ENCODE peak calls at places on chromosome 6, in nine cellular contexts. R is stimulated activated CD8-positive, alpha-beta memory T cell treated with anti-CD3 and anti-CD28 coated beads, Interleukin-4, amount 100 ng/mL, for 24 hours; S is psoas muscle; U is NCI-H1436; X is AML-193; B is EL; I is endothelial cell; Y is caudate nucleus; M is ascending aorta. D is an unnamed sample.

GRCh38 chr6:149140137-149140909 is 177.2 kb upstream of the TAB2 start:
- DNase-seq in Y (no peak), I (no peak), X (no peak), R (no peak), B (no peak), U (no peak), M (no peak), S (no peak), D (no peak)

GRCh38 chr6:84282566-84282965 is 55.1 kb upstream of the CEP162 start:
- DNase-seq in I (no peak), Y (no peak), B (peak), X (no peak), R (no peak), U (no peak), S (peak), M (no peak), D (no peak)

GRCh38 chr6:56370591-56371198 is 123.3 kb upstream of the COL21A1 start:
- DNase-seq in X (peak), B (peak), I (no peak), S (no peak), U (peak), R (no peak), M (no peak), Y (no peak), D (no peak)

GRCh38 chr6:170480045-170480714 is 72.9 kb downstream of the PSMB1 start:
- DNase-seq in U (no peak), R (no peak), S (no peak), X (no peak), M (no peak), I (no peak), B (peak), Y (no peak), D (no peak)

GRCh38 chr6:24145690-24146131 is 19.7 kb downstream of the NRSN1 start:
- DNase-seq in B (no peak), Y (no peak), X (no peak), U (no peak), I (no peak), R (no peak), S (no peak), M (no peak), D (no peak)

GRCh38 chr6:81909162-81909561 is 156.7 kb upstream of the TENT5A start:
- DNase-seq in M (no peak), U (no peak), S (no peak), I (no peak), R (no peak), B (no peak), X (no peak), Y (no peak), D (no peak)

GRCh38 chr6:158819213-158819976 is at the start of gene EZR:
- DNase-seq in Y (no peak), S (peak), B (peak), U (peak), I (peak), X (peak), M (peak), R (peak), D (peak)

GRCh38 chr6:41271901-41272395 is 14.5 kb downstream of the TREM1 start:
- DNase-seq in M (peak), S (peak), X (peak), Y (no peak), B (no peak), R (no peak), U (no peak), I (no peak), D (no peak)

GRCh38 chr6:117956386-117956785 is 49.3 kb downstream of the SLC35F1 start:
- DNase-seq in S (no peak), B (no peak), I (no peak), X (no peak), M (no peak), U (no peak), Y (peak), R (no peak), D (no peak)

GRCh38 chr6:56640374-56640773 is 2.3 kb downstream of the DST start:
- DNase-seq in R (no peak), B (no peak), S (no peak), U (no peak), Y (no peak), I (no peak), M (no peak), X (no peak), D (no peak)

GRCh38 chr6:18963439-18963838 is 576.3 kb downstream of the RNF144B start:
- DNase-seq in S (no peak), R (no peak), I (no peak), X (no peak), U (no peak), Y (no peak), B (no peak), M (no peak), D (no peak)

GRCh38 chr6:53095270-53095669 is 30.1 kb downstream of the FBXO9 start:
- DNase-seq in I (no peak), Y (no peak), S (no peak), U (no peak), M (no peak), X (no peak), B (no peak), R (no peak), D (no peak)

GRCh38 chr6:42727084-42727601 is 4.7 kb upstream of the PRPH2 start:
- DNase-seq in U (no peak), M (no peak), I (no peak), B (peak), X (no peak), R (no peak), Y (no peak), S (peak), D (peak)

GRCh38 chr6:141874930-141875602 is 257.7 kb upstream of the GJE1 start:
- DNase-seq in R (no peak), S (no peak), X (peak), B (peak), I (no peak), M (no peak), Y (no peak), U (no peak), D (no peak)

GRCh38 chr6:151577257-151577656 is 83.4 kb downstream of the CCDC170 start:
- DNase-seq in M (no peak), S (no peak), B (no peak), X (peak), U (no peak), I (no peak), Y (no peak), R (no peak), D (no peak)

GRCh38 chr6:46113370-46113769 is 16.4 kb upstream of the ENPP4 start:
- DNase-seq in S (no peak), U (no peak), B (no peak), X (no peak), M (no peak), I (no peak), R (no peak), Y (no peak), D (no peak)

GRCh38 chr6:87094576-87094975 is 330 bp downstream of the CGA start:
- DNase-seq in U (no peak), X (no peak), I (no peak), B (peak), R (no peak), Y (no peak), M (no peak), S (no peak), D (no peak)

GRCh38 chr6:46510656-46511055 is 19.4 kb upstream of the RCAN2 start:
- DNase-seq in R (no peak), Y (peak), I (no peak), B (peak), U (no peak), M (no peak), S (no peak), X (no peak), D (no peak)

GRCh38 chr6:35359744-35360348 is 17.5 kb downstream of the PPARD start:
- DNase-seq in I (no peak), X (no peak), M (no peak), S (no peak), U (no peak), R (no peak), B (peak), Y (peak), D (no peak)

GRCh38 chr6:108559097-108559883 is 1.4 kb upstream of the FOXO3 start:
- DNase-seq in S (peak), Y (peak), I (peak), X (peak), U (peak), M (peak), B (peak), R (peak), D (peak)

GRCh38 chr6:30646450-30647038 is 389 bp upstream of the C6orf136 start:
- DNase-seq in S (peak), Y (peak), B (no peak), I (peak), R (peak), U (no peak), M (peak), X (peak), D (peak)

GRCh38 chr6:127114214-127114613 is 4.3 kb upstream of the RSPO3 start:
- DNase-seq in I (no peak), Y (no peak), R (no peak), M (no peak), S (no peak), X (no peak), B (no peak), U (no peak), D (no peak)

GRCh38 chr6:64227868-64228267 is 592.3 kb downstream of the PHF3 start:
- DNase-seq in M (no peak), S (no peak), I (no peak), Y (no peak), U (no peak), X (no peak), R (no peak), B (no peak), D (no peak)

GRCh38 chr6:122372647-122373046 is 26.8 kb upstream of the HSF2 start:
- DNase-seq in U (peak), M (no peak), I (no peak), B (no peak), S (no peak), Y (no peak), X (no peak), R (no peak), D (no peak)

GRCh38 chr6:20751293-20751946 is 217.2 kb downstream of the CDKAL1 start:
- DNase-seq in B (peak), S (no peak), Y (no peak), U (no peak), X (no peak), R (no peak), I (no peak), M (no peak), D (no peak)

GRCh38 chr6:39887692-39888450 is 46.4 kb downstream of the MOCS1 start:
- DNase-seq in B (peak), U (no peak), Y (peak), X (no peak), R (no peak), S (peak), M (peak), I (peak), D (no peak)

GRCh38 chr6:169121013-169121412 is 132.6 kb downstream of the THBS2 start:
- DNase-seq in R (no peak), X (no peak), S (no peak), I (no peak), B (no peak), U (no peak), M (no peak), Y (no peak), D (no peak)

GRCh38 chr6:31729979-31730630 is 1.0 kb upstream of the DDAH2 start:
- DNase-seq in B (peak), U (peak), Y (peak), I (peak), R (peak), S (peak), M (peak), X (peak), D (peak)

GRCh38 chr6:127119361-127120108 is 1.1 kb downstream of the RSPO3 start:
- DNase-seq in B (peak), U (no peak), R (no peak), Y (no peak), M (no peak), X (no peak), S (peak), I (peak), D (no peak)

GRCh38 chr6:32113386-32114352 is 4.5 kb upstream of the TNXB start:
- DNase-seq in S (peak), X (no peak), I (no peak), B (peak), U (no peak), Y (peak), R (no peak), M (peak), D (no peak)

GRCh38 chr6:16273266-16273665 is 34.9 kb downstream of the GMPR start:
- DNase-seq in X (no peak), B (peak), M (no peak), R (no peak), Y (no peak), U (no peak), I (no peak), S (no peak), D (no peak)

GRCh38 chr6:20953019-20953418 is 418.8 kb downstream of the CDKAL1 start:
- DNase-seq in Y (no peak), X (no peak), R (no peak), I (peak), U (peak), M (no peak), S (no peak), B (no peak), D (no peak)

GRCh38 chr6:51349866-51350265 is 531.2 kb downstream of the TFAP2B start:
- DNase-seq in Y (peak), R (no peak), S (no peak), I (no peak), B (no peak), M (no peak), X (no peak), U (no peak), D (no peak)

GRCh38 chr6:31797607-31798006 is 2.1 kb upstream of the VARS1 start:
- DNase-seq in X (no peak), B (no peak), S (no peak), I (no peak), U (no peak), M (no peak), Y (no peak), R (no peak), D (no peak)

GRCh38 chr6:41733707-41734665 is 1.4 kb downstream of the TFEB start:
- DNase-seq in S (peak), B (peak), Y (peak), M (peak), R (peak), X (peak), I (peak), U (peak), D (peak)

D was measured in natural killer cell.